ENCODE peak calls at places on chromosomes 13 and 19, in ten cellular contexts. N, M, S, F, V, A, Z, J, G and B are unnamed samples.

GRCh38 chr19:6292006-6292405 is 12.2 kb upstream of the MLLT1 start:
- DNase-seq in A (no peak), J (no peak), M (no peak), S (no peak), G (no peak), Z (no peak), N (no peak), V (no peak), F (no peak), B (no peak)

GRCh38 chr19:47155141-47155540 is 24.5 kb downstream of the SAE1 start:
- DNase-seq in J (peak; percentile 82), F (no peak), Z (no peak), V (no peak), N (no peak), S (no peak), G (no peak), A (no peak), M (no peak), B (no peak)

GRCh38 chr19:48556825-48557224 is 4.9 kb downstream of the SULT2B1 start:
- DNase-seq in J (no peak), M (no peak), S (no peak), V (no peak), F (no peak), Z (no peak), N (no peak), G (no peak), A (no peak), B (no peak)

GRCh38 chr13:52459668-52460067 is 4.4 kb downstream of the CKAP2 start:
- DNase-seq in M (no peak), V (peak; percentile 86), Z (no peak), G (no peak), A (no peak), N (no peak), S (no peak), J (peak; percentile 36), F (no peak), B (peak; percentile 84)

GRCh38 chr13:23856008-23856750 is 33.0 kb downstream of the MIPEP start:
- DNase-seq in J (no peak), V (no peak), N (no peak), G (no peak), M (peak; percentile 75), A (peak; percentile 20), S (no peak), Z (no peak), F (no peak), B (no peak)

GRCh38 chr19:30873691-30874090 is 475.5 kb downstream of the TSHZ3 start:
- DNase-seq in Z (no peak), S (no peak), N (no peak), M (peak; percentile 77), A (no peak), V (no peak), J (no peak), F (no peak), G (no peak), B (no peak)

GRCh38 chr19:57887195-57887941 is 1.5 kb downstream of the ZNF814 start:
- DNase-seq in N (peak; percentile 44), G (peak; percentile 36), F (no peak), Z (no peak), J (peak; percentile 31), V (no peak), S (no peak), A (no peak), M (peak; percentile 40), B (peak; percentile 59)

GRCh38 chr19:756232-756631 is 5.3 kb downstream of the MISP start:
- DNase-seq in M (no peak), F (no peak), V (peak; percentile 49), Z (no peak), J (no peak), N (no peak), S (no peak), G (no peak), A (no peak), B (peak; percentile 68)

GRCh38 chr13:42577538-42577937 is 3.6 kb downstream of the TNFSF11 start:
- DNase-seq in M (no peak), G (no peak), Z (no peak), A (no peak), N (no peak), J (no peak), S (no peak), F (no peak), V (no peak), B (no peak)

GRCh38 chr13:42580644-42581043 is 6.7 kb downstream of the TNFSF11 start:
- DNase-seq in M (no peak), A (no peak), G (no peak), Z (no peak), J (no peak), S (no peak), N (no peak), F (no peak), V (no peak), B (peak; percentile 70)

GRCh38 chr13:42575938-42576337 is 2.0 kb downstream of the TNFSF11 start:
- DNase-seq in S (no peak), N (no peak), M (no peak), G (peak; percentile 91), F (no peak), Z (no peak), V (no peak), J (no peak), A (no peak), B (no peak)

DNA sequence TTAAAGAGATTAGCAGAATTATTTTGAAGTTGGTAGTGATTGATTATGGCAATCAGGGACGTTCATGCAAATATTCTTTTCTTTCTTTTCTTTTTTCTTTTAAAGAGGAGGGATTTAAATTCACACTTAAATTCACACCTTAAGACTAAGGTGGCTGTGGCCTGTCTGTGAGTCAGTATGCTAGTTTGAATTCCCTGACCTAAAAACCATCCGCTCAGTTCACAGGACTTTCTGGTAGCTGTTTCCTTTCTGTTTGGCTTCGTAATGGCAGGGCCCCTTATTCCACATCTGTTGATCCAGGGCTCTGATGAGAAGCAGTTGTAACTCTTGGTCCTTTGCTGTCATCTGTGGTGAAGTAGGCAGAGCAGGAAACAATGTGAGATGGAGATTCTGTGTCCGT is 7.5 kb downstream of the TNFSF11 start:
- DNase-seq in G (no peak), J (no peak), F (no peak), M (no peak), V (no peak), N (no peak), Z (no peak), S (no peak), A (no peak), B (no peak)
- TF ChIP-seq CTCF in G (no peak), J (no peak), F (no peak), M (no peak), V (no peak), N (no peak), Z (no peak), S (no peak), A (no peak), B (no peak)

GRCh38 chr19:41545547-41545946 is 30.4 kb upstream of the CEACAM21 start:
- DNase-seq in S (no peak), G (no peak), V (no peak), Z (no peak), M (no peak), N (no peak), A (no peak), F (no peak), J (no peak), B (no peak)

GRCh38 chr19:41542622-41543021 is 33.3 kb upstream of the CEACAM21 start:
- DNase-seq in A (no peak), N (no peak), M (no peak), Z (no peak), V (no peak), G (no peak), J (no peak), F (no peak), S (no peak), B (no peak)

GRCh38 chr19:41540041-41540695 is 35.8 kb upstream of the CEACAM21 start:
- DNase-seq in S (no peak), Z (no peak), F (no peak), M (no peak), J (no peak), A (no peak), N (no peak), G (no peak), V (no peak), B (no peak)

GRCh38 chr19:41543582-41543981 is 32.4 kb upstream of the CEACAM21 start:
- DNase-seq in A (no peak), F (no peak), N (no peak), V (no peak), M (no peak), G (no peak), J (no peak), Z (no peak), S (no peak), B (no peak)

DNA sequence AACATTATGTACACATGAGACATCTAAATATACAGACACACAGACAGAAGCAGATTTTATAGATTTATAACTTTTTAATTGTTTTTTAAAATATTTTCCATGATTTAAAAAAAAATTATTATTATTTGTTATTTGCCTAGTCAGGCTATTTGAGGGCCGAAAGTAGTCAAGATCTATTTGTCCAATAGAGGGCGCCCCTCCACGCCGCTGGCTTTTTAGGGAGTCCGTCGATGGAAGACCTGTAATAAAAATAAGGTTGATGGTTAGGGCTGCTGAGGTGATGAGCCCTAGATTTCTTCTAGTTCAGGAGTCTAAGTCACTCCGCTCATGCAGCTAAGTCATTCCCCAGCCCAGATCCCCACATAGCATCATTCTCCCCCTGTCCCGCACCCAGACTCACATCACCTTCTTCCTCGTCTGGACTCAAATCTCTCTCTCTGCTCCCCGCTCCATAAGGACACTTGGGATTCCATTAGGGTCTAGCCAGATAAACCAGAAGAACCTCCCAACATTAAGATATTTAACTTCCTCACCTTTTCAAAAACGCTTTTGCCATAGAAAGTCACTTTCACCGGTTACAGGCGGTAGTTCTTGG is 33.9 kb upstream of the CEACAM21 start:
- DNase-seq in F (peak; percentile 36), Z (no peak), A (peak; percentile 66), J (peak; percentile 32), V (peak; percentile 4), N (peak; percentile 81), G (no peak), S (peak; percentile 24), M (peak; percentile 58), B (peak; percentile 45)
- TF ChIP-seq CTCF in F (peak; percentile 33), Z (peak; percentile 17), A (peak; percentile 76), J (peak; percentile 50), V (peak; percentile 39), N (peak; percentile 62), G (peak; percentile 46), S (peak; percentile 62), M (peak; percentile 47), B (peak; percentile 53)

GRCh38 chr19:2543463-2544442 is 67.8 kb downstream of the GADD45B start:
- DNase-seq in F (peak; percentile 93), G (peak; percentile 72), A (peak; percentile 86), M (peak; percentile 77), Z (peak; percentile 88), S (peak; percentile 74), V (peak; percentile 98), J (peak; percentile 96), N (peak; percentile 91), B (peak; percentile 97)
- TF ChIP-seq CTCF in F (peak; percentile 32), G (peak; percentile 27), A (no peak), M (peak; percentile 27), Z (peak; percentile 11), S (no peak), V (peak; percentile 56), J (peak; percentile 45), N (no peak), B (peak; percentile 51)

DNA sequence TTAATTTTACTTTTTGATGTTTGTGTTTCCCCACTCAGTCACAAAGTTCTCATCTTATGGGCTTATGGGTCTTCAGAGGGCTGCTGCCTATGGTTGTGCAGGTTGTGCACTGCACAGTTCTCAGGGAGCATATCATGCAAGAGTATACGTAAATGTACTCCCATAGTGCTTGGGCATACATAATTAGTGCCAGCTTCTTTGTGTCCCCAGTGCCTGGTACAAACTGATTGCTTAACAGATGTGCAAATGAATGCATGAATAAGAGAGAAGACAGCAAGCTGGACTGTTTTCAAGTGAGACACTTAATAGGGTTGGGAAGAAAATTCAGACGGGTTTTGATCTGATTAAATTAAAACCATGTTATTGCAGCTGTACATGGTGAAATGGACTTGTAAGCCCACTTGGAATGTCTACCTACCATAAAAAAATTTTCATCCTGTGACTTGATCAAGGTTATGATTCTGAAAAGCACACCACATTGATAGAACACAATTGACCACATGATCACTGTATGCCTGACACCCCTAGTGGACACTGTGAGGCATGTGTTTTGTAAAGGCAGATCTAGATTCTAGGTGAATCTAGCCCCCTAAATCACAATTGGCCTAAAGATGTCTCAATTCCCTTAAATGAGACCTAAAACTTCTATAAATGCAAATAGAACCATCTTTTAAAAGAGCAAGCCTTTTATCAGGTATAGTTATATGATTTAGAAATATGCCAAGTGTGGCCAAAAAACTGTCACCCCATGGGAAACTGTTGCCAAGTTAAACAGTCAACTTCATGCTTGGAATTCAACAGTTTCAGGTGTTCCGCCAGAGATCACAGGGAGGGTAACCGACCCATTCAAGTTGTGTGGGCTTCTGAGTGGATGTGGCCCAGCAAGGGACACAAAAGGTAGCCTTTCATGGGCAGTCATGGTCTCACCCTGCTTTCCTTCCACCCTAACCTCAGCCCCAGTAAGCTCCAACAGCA is 27.9 kb downstream of the FAM124A start:
- DNase-seq in A (no peak), Z (no peak), F (no peak), J (no peak), S (no peak), G (no peak), M (no peak), N (no peak), V (no peak), B (no peak)
- TF ChIP-seq CTCF in A (peak; percentile 67), Z (peak; percentile 11), F (no peak), J (peak; percentile 50), S (peak; percentile 56), G (peak; percentile 23), M (peak; percentile 44), N (peak; percentile 34), V (peak; percentile 3), B (peak; percentile 38)